ENCODE peak calls at places on chromosome 7, in five cellular contexts. O, T, Z, C and Y are unnamed samples.

GRCh38 chr7:100364480-100364879 is 6.6 kb downstream of the PILRB start:
- DNase-seq in O (no peak), T (no peak), Z (no peak), C (no peak), Y (no peak)

GRCh38 chr7:5549096-5549896 is 125.7 kb upstream of the TNRC18 start:
- DNase-seq in O (peak; percentile 83), T (no peak), Z (no peak), C (peak; percentile 90), Y (no peak)

GRCh38 chr7:7306231-7306630 is 123.9 kb downstream of the C1GALT1 start:
- DNase-seq in O (no peak), T (no peak), Z (no peak), C (no peak), Y (no peak)

GRCh38 chr7:45219801-45220200 is 62.2 kb downstream of the RAMP3 start:
- DNase-seq in O (no peak), T (no peak), Z (no peak), C (no peak), Y (no peak)

GRCh38 chr7:112157072-112157471 is 49.1 kb downstream of the DOCK4 start:
- DNase-seq in O (peak; percentile 93), T (no peak), Z (no peak), C (no peak), Y (no peak)

GRCh38 chr7:121126801-121127534 is 138.5 kb downstream of the CPED1 start:
- DNase-seq in O (no peak), T (no peak), Z (no peak), C (no peak), Y (no peak)

GRCh38 chr7:105097619-105098018 is 83.6 kb downstream of the KMT2E start:
- DNase-seq in O (peak; percentile 71), T (no peak), Z (no peak), C (no peak), Y (no peak)

GRCh38 chr7:116382375-116382774 is 117.2 kb upstream of the CAV2 start:
- DNase-seq in O (no peak), T (no peak), Z (no peak), C (no peak), Y (no peak)

GRCh38 chr7:28939367-28939766 is 18.8 kb downstream of the TRIL start:
- DNase-seq in O (no peak), T (no peak), Z (no peak), C (no peak), Y (no peak)

GRCh38 chr7:95690367-95690947 is 81.9 kb upstream of the DYNC1I1 start:
- DNase-seq in O (peak; percentile 51), T (no peak), Z (no peak), C (peak; percentile 37), Y (no peak)

GRCh38 chr7:16619979-16620408 is 25.6 kb downstream of the ANKMY2 start:
- DNase-seq in O (no peak), T (no peak), Z (no peak), C (no peak), Y (no peak)

GRCh38 chr7:107372298-107372697 is 97.6 kb upstream of the GPR22 start:
- DNase-seq in O (peak; percentile 42), T (no peak), Z (no peak), C (no peak), Y (no peak)

GRCh38 chr7:44194069-44194468 is 4.8 kb upstream of the GCK start:
- DNase-seq in O (peak; percentile 47), T (no peak), Z (no peak), C (no peak), Y (no peak)

GRCh38 chr7:26538683-26539082 is 247.0 kb downstream of the SNX10 start:
- DNase-seq in O (no peak), T (no peak), Z (no peak), C (no peak), Y (no peak)

GRCh38 chr7:133320887-133321286 is 68.0 kb downstream of the EXOC4 start:
- DNase-seq in O (no peak), T (no peak), Z (no peak), C (no peak), Y (no peak)

GRCh38 chr7:33050425-33051318 is 11.9 kb downstream of the NT5C3A start:
- DNase-seq in O (peak; percentile 57), T (peak; percentile 23), Z (no peak), C (no peak), Y (no peak)

GRCh38 chr7:33836797-33837355 is 68.5 kb upstream of the BMPER start:
- DNase-seq in O (no peak), T (no peak), Z (no peak), C (peak; percentile 14), Y (no peak)

GRCh38 chr7:27170936-27171635 is 3.0 kb downstream of the HOXA10 start:
- DNase-seq in O (no peak), T (peak; percentile 4), Z (peak; percentile 33), C (no peak), Y (peak; percentile 38)

GRCh38 chr7:101829856-101830255 is 12.4 kb downstream of the CUX1 start:
- DNase-seq in O (no peak), T (no peak), Z (no peak), C (no peak), Y (no peak)

GRCh38 chr7:104950754-104951153 is 63.3 kb upstream of the KMT2E start:
- DNase-seq in O (no peak), T (no peak), Z (no peak), C (no peak), Y (no peak)

GRCh38 chr7:49774459-49775064 is 1.1 kb downstream of the VWC2 start:
- DNase-seq in O (no peak), T (no peak), Z (no peak), C (no peak), Y (no peak)

GRCh38 chr7:155490697-155491628 is 33.0 kb downstream of the EN2 start:
- DNase-seq in O (no peak), T (no peak), Z (peak; percentile 80), C (no peak), Y (peak; percentile 68)

GRCh38 chr7:27113991-27114866 is 11.7 kb upstream of the HOXA2 start:
- DNase-seq in O (no peak), T (no peak), Z (no peak), C (peak; percentile 73), Y (no peak)

GRCh38 chr7:133529861-133530260 is 277.0 kb downstream of the EXOC4 start:
- DNase-seq in O (no peak), T (no peak), Z (no peak), C (no peak), Y (no peak)

GRCh38 chr7:140439359-140439758 is 35.5 kb downstream of the RAB19 start:
- DNase-seq in O (no peak), T (no peak), Z (no peak), C (no peak), Y (no peak)

GRCh38 chr7:74356589-74357315 is 67.5 kb downstream of the CLIP2 start:
- DNase-seq in O (no peak), T (no peak), Z (no peak), C (no peak), Y (no peak)

GRCh38 chr7:157270060-157270444 is 66.8 kb upstream of the DNAJB6 start:
- DNase-seq in O (no peak), T (no peak), Z (no peak), C (no peak), Y (no peak)

GRCh38 chr7:157272351-157273207 is 64.2 kb upstream of the DNAJB6 start:
- DNase-seq in O (no peak), T (no peak), Z (no peak), C (no peak), Y (peak; percentile 55)

GRCh38 chr7:157273208-157274202 is 63.3 kb upstream of the DNAJB6 start:
- DNase-seq in O (peak; percentile 48), T (peak; percentile 62), Z (peak; percentile 88), C (peak; percentile 71), Y (peak; percentile 74)

GRCh38 chr7:157271315-157271990 is 65.4 kb upstream of the DNAJB6 start:
- DNase-seq in O (no peak), T (no peak), Z (no peak), C (no peak), Y (no peak)

DNA sequence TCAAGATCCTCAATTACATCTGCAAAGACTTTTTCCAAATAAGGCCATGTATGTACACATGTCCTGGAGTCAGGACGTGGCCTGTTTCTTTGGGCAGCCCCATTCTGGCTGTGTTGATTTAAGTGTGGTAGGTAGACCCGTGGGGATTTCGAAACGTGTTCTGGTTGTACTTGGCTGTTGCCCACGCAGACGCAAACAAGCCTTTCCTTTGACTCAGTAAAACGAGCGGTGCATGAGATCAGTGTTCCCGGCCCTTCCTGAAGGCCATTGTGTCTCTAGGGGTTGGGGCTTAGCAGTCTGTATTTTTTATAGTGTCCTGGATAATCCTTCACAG is 64.8 kb upstream of the DNAJB6 start:
- DNase-seq in O (peak; percentile 99), T (no peak), Z (peak; percentile 43), C (no peak), Y (peak; percentile 85)
- H3K27ac ChIP-seq in O (peak overlapping the region; percentile 95), T (no peak overlapping the region), Z (peak overlapping the region; percentile 50), C (no peak overlapping the region), Y (no peak overlapping the region)

DNA sequence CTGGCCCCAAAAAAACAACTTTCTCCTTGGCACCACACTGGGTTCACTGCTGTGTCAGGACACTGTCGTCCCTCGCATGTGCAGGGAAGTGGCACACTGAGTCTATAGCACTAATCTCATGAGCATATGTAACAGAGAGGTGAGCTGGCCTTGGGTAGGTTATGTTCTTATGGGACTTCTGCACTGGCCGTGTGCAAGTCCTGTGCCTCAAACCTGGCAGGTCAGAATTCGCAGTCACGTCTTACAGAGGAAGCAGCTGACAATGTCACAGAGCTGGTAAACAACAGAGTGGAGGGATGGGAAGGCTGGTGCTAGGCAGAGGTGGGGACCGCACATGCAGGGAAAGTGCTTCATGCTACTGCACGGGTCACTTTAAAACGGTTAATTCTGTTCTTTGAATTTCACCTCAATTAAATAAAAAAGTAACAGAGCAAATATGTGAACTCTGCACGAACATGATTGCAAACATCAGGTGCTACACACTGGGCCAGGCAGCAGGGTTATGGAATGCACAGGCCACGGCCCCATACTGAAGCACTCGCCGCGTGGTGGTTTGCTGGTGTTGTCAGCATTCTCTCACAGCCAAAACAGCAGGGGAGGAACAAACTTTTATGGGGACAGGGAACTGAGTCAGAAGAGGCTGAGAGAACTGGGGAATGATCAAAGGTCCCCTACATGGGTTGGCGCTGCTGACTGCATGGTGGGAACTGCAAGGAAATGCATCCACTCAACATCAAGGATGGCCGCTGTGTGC is 54.2 kb downstream of the VOPP1 start:
- DNase-seq in O (no peak), T (no peak), Z (no peak), C (no peak), Y (no peak)
- H3K27ac ChIP-seq in O (no peak overlapping the region), T (no peak overlapping the region), Z (no peak overlapping the region), C (no peak overlapping the region), Y (no peak overlapping the region)

GRCh38 chr7:92973293-92973731 is 136.9 kb upstream of the CDK6 start:
- DNase-seq in O (no peak), T (no peak), Z (no peak), C (no peak), Y (no peak)
- H3K27ac ChIP-seq in O (peak overlapping the region; percentile 26), T (no peak overlapping the region), Z (no peak overlapping the region), C (no peak overlapping the region), Y (no peak overlapping the region)

DNA sequence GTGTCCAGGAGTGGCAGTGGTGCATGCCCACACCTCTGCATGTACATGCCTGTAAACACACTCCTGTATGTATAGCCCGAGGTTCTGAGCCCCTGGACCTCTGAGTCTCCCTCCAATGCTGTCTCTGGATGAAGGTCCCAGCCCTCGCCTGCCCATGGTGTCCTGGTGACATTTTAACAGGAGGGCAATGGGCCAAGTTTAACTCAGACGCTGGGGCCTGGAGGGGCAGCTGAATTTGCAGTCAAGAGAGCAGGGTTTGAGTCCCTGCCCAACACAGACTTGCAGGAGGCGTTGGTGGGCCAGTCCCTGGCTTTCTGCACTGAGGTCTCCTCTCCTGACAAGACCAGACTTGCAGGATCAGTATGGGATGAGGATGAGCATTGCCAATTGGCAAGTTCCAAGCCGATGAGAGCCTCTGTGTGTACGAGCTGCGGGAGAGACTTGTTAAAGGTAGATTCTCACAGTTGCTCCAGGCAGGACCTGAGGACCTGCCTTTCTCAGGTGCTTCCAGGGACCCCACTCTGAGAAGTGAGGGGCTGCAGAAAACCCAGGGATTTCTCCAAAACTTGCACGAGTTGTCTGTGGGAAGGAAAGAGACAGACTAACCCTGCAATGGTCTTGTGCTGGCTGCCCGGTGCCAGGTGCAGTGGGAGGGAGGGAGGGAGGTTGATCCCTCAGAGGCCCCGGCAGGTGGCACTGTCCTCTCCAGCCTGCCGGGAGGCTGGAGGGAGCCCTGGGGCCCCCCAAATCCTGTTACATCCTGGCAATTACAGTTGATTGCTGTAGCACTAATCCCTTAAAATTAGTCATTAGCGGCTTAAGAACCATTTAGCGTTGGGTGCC is 142.0 kb downstream of the ELFN1 start:
- DNase-seq in O (no peak), T (no peak), Z (no peak), C (no peak), Y (no peak)
- H3K27ac ChIP-seq in O (no peak overlapping the region), T (no peak overlapping the region), Z (no peak overlapping the region), C (no peak overlapping the region), Y (no peak overlapping the region)